ENCODE peak calls at places on chromosomes 2 and 18, in nine cellular contexts. One of them, this sample, is unnamed.

GRCh38 chr18:3726241-3726951 is 276.4 kb downstream of the TGIF1 start:
- DNase-seq in RWPE1: no peak
- DNase-seq in activated CD8-positive, alpha-beta memory T cell treated with anti-CD3 and anti-CD28 coated beads, Interleukin-2, amount 10 ng/mL, durations not matched to agents 7 days and 5 days: no peak
- DNase-seq in tibial nerve: no peak
- DNase-seq in fibroblast of the aortic adventitia: no peak
- DNase-seq in fibroblast of mammary gland: no peak
- DNase-seq in NCI-H1417: peak
- DNase-seq in astrocyte of the spinal cord: no peak
- DNase-seq in astrocyte: no peak
- DNase-seq in this sample: no peak

GRCh38 chr18:54787616-54788015 is 40.7 kb upstream of the RAB27B start:
- DNase-seq in RWPE1: no peak
- DNase-seq in activated CD8-positive, alpha-beta memory T cell treated with anti-CD3 and anti-CD28 coated beads, Interleukin-2, amount 10 ng/mL, durations not matched to agents 7 days and 5 days: no peak
- DNase-seq in tibial nerve: no peak
- DNase-seq in fibroblast of the aortic adventitia: peak
- DNase-seq in fibroblast of mammary gland: peak
- DNase-seq in NCI-H1417: no peak
- DNase-seq in astrocyte of the spinal cord: peak
- DNase-seq in astrocyte: peak
- DNase-seq in this sample: no peak

GRCh38 chr2:85690932-85691331 is 3.2 kb upstream of the GNLY start:
- DNase-seq in RWPE1: no peak
- DNase-seq in activated CD8-positive, alpha-beta memory T cell treated with anti-CD3 and anti-CD28 coated beads, Interleukin-2, amount 10 ng/mL, durations not matched to agents 7 days and 5 days: no peak
- DNase-seq in tibial nerve: no peak
- DNase-seq in fibroblast of the aortic adventitia: no peak
- DNase-seq in fibroblast of mammary gland: no peak
- DNase-seq in NCI-H1417: no peak
- DNase-seq in astrocyte of the spinal cord: no peak
- DNase-seq in astrocyte: no peak
- DNase-seq in this sample: no peak

GRCh38 chr2:179274749-179275148 is 10.1 kb upstream of the SESTD1 start:
- DNase-seq in RWPE1: no peak
- DNase-seq in activated CD8-positive, alpha-beta memory T cell treated with anti-CD3 and anti-CD28 coated beads, Interleukin-2, amount 10 ng/mL, durations not matched to agents 7 days and 5 days: no peak
- DNase-seq in tibial nerve: no peak
- DNase-seq in fibroblast of the aortic adventitia: no peak
- DNase-seq in fibroblast of mammary gland: no peak
- DNase-seq in NCI-H1417: no peak
- DNase-seq in astrocyte of the spinal cord: no peak
- DNase-seq in astrocyte: no peak
- DNase-seq in this sample: no peak

GRCh38 chr18:34880882-34881852 is 160.0 kb upstream of the MAPRE2 start:
- DNase-seq in RWPE1: no peak
- DNase-seq in activated CD8-positive, alpha-beta memory T cell treated with anti-CD3 and anti-CD28 coated beads, Interleukin-2, amount 10 ng/mL, durations not matched to agents 7 days and 5 days: no peak
- DNase-seq in tibial nerve: no peak
- DNase-seq in fibroblast of the aortic adventitia: peak
- DNase-seq in fibroblast of mammary gland: peak
- DNase-seq in NCI-H1417: peak
- DNase-seq in astrocyte of the spinal cord: peak
- DNase-seq in astrocyte: no peak
- DNase-seq in this sample: no peak

GRCh38 chr2:88959480-88960204 is 268.2 kb downstream of the RPIA start:
- DNase-seq in RWPE1: peak
- DNase-seq in activated CD8-positive, alpha-beta memory T cell treated with anti-CD3 and anti-CD28 coated beads, Interleukin-2, amount 10 ng/mL, durations not matched to agents 7 days and 5 days: no peak
- DNase-seq in tibial nerve: no peak
- DNase-seq in fibroblast of the aortic adventitia: peak
- DNase-seq in fibroblast of mammary gland: peak
- DNase-seq in NCI-H1417: no peak
- DNase-seq in astrocyte of the spinal cord: no peak
- DNase-seq in astrocyte: no peak
- DNase-seq in this sample: no peak

GRCh38 chr2:177334940-177335543 is 57.5 kb upstream of the AGPS start:
- DNase-seq in RWPE1: peak
- DNase-seq in activated CD8-positive, alpha-beta memory T cell treated with anti-CD3 and anti-CD28 coated beads, Interleukin-2, amount 10 ng/mL, durations not matched to agents 7 days and 5 days: no peak
- DNase-seq in tibial nerve: no peak
- DNase-seq in fibroblast of the aortic adventitia: peak
- DNase-seq in fibroblast of mammary gland: peak
- DNase-seq in NCI-H1417: peak
- DNase-seq in astrocyte of the spinal cord: peak
- DNase-seq in astrocyte: no peak
- DNase-seq in this sample: peak

GRCh38 chr18:7844017-7844416 is 276.9 kb downstream of the PTPRM start:
- DNase-seq in RWPE1: no peak
- DNase-seq in activated CD8-positive, alpha-beta memory T cell treated with anti-CD3 and anti-CD28 coated beads, Interleukin-2, amount 10 ng/mL, durations not matched to agents 7 days and 5 days: no peak
- DNase-seq in tibial nerve: no peak
- DNase-seq in fibroblast of the aortic adventitia: no peak
- DNase-seq in fibroblast of mammary gland: peak
- DNase-seq in NCI-H1417: no peak
- DNase-seq in astrocyte of the spinal cord: no peak
- DNase-seq in astrocyte: no peak
- DNase-seq in this sample: no peak

GRCh38 chr2:237488901-237489860 is 2.1 kb downstream of the MLPH start:
- DNase-seq in RWPE1: peak
- DNase-seq in activated CD8-positive, alpha-beta memory T cell treated with anti-CD3 and anti-CD28 coated beads, Interleukin-2, amount 10 ng/mL, durations not matched to agents 7 days and 5 days: no peak
- DNase-seq in tibial nerve: no peak
- DNase-seq in fibroblast of the aortic adventitia: peak
- DNase-seq in fibroblast of mammary gland: peak
- DNase-seq in NCI-H1417: no peak
- DNase-seq in astrocyte of the spinal cord: peak
- DNase-seq in astrocyte: peak
- DNase-seq in this sample: no peak

GRCh38 chr2:673615-674318 is 3.4 kb downstream of the TMEM18 start:
- DNase-seq in RWPE1: no peak
- DNase-seq in activated CD8-positive, alpha-beta memory T cell treated with anti-CD3 and anti-CD28 coated beads, Interleukin-2, amount 10 ng/mL, durations not matched to agents 7 days and 5 days: no peak
- DNase-seq in tibial nerve: no peak
- DNase-seq in fibroblast of the aortic adventitia: peak
- DNase-seq in fibroblast of mammary gland: peak
- DNase-seq in NCI-H1417: no peak
- DNase-seq in astrocyte of the spinal cord: peak
- DNase-seq in astrocyte: peak
- DNase-seq in this sample: no peak